ENCODE peak calls at places on chromosomes 11 and 22, in seven cellular contexts. W is sigmoid colon, E is IMR-90, I is NB4, G is A549, T is GM12891, J is uterus. P is an unnamed sample.

GRCh38 chr11:8342821-8343681 is 79.4 kb upstream of the LMO1 start:
- DNase-seq in T (no peak), E (no peak), I (no peak), J (no peak), W (no peak), G (no peak), P (no peak)

GRCh38 chr11:111408789-111409727 is 30.0 kb upstream of the POU2AF1 start:
- DNase-seq in I (peak; percentile 91), J (no peak), G (no peak), T (no peak), E (peak; percentile 63), W (no peak), P (no peak)

GRCh38 chr11:28674432-28675076 is 566.4 kb downstream of the METTL15 start:
- DNase-seq in G (no peak), J (no peak), T (no peak), I (peak; percentile 24), W (no peak), E (peak; percentile 67), P (peak; percentile 11)

GRCh38 chr22:30287626-30288413 is 1.5 kb downstream of the CASTOR1 start:
- DNase-seq in W (peak; percentile 96), J (peak; percentile 88), G (peak; percentile 76), T (peak; percentile 71), I (peak; percentile 88), E (peak; percentile 90), P (peak; percentile 91)

GRCh38 chr11:2990617-2991476 is 1.3 kb downstream of the NAP1L4 start:
- DNase-seq in W (no peak), T (no peak), G (peak; percentile 25), E (no peak), I (peak; percentile 48), J (no peak), P (peak; percentile 76)

GRCh38 chr11:69398529-69399492 is 82.7 kb upstream of the LINC01488 start:
- DNase-seq in E (peak; percentile 26), G (no peak), T (no peak), I (peak; percentile 73), J (no peak), W (peak; percentile 60), P (no peak)

GRCh38 chr11:130573767-130574166 is 125.3 kb downstream of the ADAMTS15 start:
- DNase-seq in W (no peak), J (no peak), I (no peak), G (no peak), T (no peak), E (no peak), P (no peak)

GRCh38 chr11:36361901-36362391 is 65.9 kb downstream of the PRR5L start:
- DNase-seq in I (no peak), W (no peak), G (no peak), T (no peak), J (no peak), E (peak; percentile 85), P (no peak)

GRCh38 chr11:17596310-17596669 is 49.2 kb downstream of the OTOG start:
- DNase-seq in J (no peak), E (no peak), W (no peak), I (no peak), G (no peak), T (no peak), P (no peak)

GRCh38 chr11:72726266-72727220 is 25.7 kb downstream of the ARAP1 start:
- DNase-seq in I (no peak), G (no peak), T (no peak), W (no peak), E (no peak), J (no peak), P (no peak)

GRCh38 chr11:47850337-47850736 is 2.2 kb upstream of the NUP160 start:
- DNase-seq in W (no peak), E (no peak), T (no peak), G (no peak), J (no peak), I (peak; percentile 48), P (no peak)

GRCh38 chr22:27903805-27904473 is 15.1 kb downstream of the PITPNB start:
- DNase-seq in I (no peak), T (no peak), J (no peak), E (no peak), G (no peak), W (no peak), P (peak; percentile 7)

GRCh38 chr22:38239101-38239761 is 33.6 kb downstream of the TMEM184B start:
- DNase-seq in J (no peak), G (peak; percentile 40), E (peak; percentile 98), T (no peak), I (no peak), W (no peak), P (no peak)

GRCh38 chr11:83222499-83222898 is 29.0 kb downstream of the ANKRD42 start:
- DNase-seq in T (no peak), E (peak; percentile 71), J (no peak), I (no peak), W (no peak), G (no peak), P (no peak)

GRCh38 chr11:129528296-129528695 is 152.6 kb downstream of the BARX2 start:
- DNase-seq in I (no peak), G (no peak), J (no peak), W (no peak), E (no peak), T (no peak), P (no peak)

GRCh38 chr11:776459-777287 is 614 bp downstream of the GATD1 start:
- DNase-seq in G (peak; percentile 47), I (peak; percentile 68), T (peak; percentile 77), W (peak; percentile 70), E (no peak), J (peak; percentile 41), P (peak; percentile 74)

GRCh38 chr11:113615098-113615497 is 91.0 kb downstream of the TMPRSS5 start:
- DNase-seq in W (no peak), E (no peak), G (no peak), J (no peak), T (no peak), I (no peak), P (no peak)

GRCh38 chr22:25626146-25626992 is 61.9 kb downstream of the GRK3 start:
- DNase-seq in E (no peak), W (no peak), T (no peak), I (no peak), J (no peak), G (no peak), P (no peak)

GRCh38 chr22:29442976-29443375 is 4.6 kb downstream of the RFPL1 start:
- DNase-seq in I (no peak), T (no peak), W (no peak), G (no peak), J (no peak), E (no peak), P (no peak)

GRCh38 chr22:29623553-29624169 is 20.2 kb downstream of the NF2 start:
- DNase-seq in J (no peak), W (no peak), T (no peak), I (no peak), E (no peak), G (no peak), P (no peak)

GRCh38 chr22:20781272-20781990 is 7.5 kb downstream of the SERPIND1 start:
- DNase-seq in G (no peak), J (no peak), T (no peak), I (peak; percentile 26), W (no peak), E (peak; percentile 21), P (peak; percentile 27)

GRCh38 chr11:47433991-47434786 is 8.0 kb upstream of the PSMC3 start:
- DNase-seq in E (peak; percentile 70), W (peak; percentile 67), J (peak; percentile 39), T (no peak), I (no peak), G (no peak), P (no peak)

DNA sequence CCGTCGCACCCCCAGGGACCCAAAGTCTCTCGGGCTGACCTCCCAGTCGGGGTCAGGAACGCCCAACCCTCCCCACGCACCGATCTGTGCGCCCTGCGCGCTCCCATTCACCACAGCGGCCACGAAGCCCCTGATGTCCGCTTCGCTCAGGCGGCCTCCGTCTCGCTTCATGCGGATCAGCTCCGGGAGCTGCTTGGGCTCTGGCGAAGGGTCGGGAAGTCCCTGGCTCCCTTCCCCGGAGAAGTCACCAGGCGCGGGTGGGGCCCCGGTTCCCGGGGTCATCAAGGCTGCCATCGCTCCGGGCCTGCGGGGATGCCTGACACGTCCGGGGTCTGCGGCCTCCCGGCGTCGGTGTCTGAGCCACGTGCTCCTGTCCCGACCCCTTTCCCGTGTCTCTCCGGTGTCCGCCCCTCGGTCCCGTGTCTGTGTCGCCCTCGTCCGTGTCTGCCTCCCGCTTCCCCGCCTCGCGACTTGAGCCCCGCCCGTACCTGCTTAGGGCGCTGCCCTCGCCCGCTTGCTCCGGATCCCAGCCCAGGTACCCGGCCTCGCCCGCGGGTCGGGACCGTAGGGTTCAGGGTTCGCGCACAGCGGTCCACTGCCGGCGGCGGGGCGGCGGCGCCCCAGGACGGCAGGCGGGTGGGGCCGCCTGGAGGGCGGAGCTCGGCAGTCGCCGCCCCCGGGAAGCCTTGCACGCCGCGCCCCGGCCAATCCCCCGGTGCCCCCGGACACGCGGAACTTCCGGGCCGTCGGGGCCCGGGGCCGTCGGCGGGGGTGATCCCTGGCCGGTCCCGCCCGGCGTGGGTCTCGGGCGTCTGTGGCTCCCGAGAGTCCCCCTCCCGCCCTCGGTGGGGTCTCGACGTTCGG is at the start of gene TYMP:
- DNase-seq in I (no peak), E (no peak), T (peak; percentile 65), W (peak; percentile 86), G (peak; percentile 45), J (peak; percentile 51), P (peak; percentile 72)
- TF ChIP-seq POLR2A in I (no peak), E (no peak), T (no peak), W (no peak), G (no peak), J (peak; percentile 35), P (peak; percentile 39)

GRCh38 chr11:61531033-61531432 is 22.5 kb downstream of the LRRC10B start:
- DNase-seq in I (no peak), J (no peak), T (no peak), G (no peak), W (no peak), E (no peak), P (no peak)
- TF ChIP-seq POLR2A in I (no peak), J (no peak), T (no peak), G (no peak), W (no peak), E (no peak), P (no peak)

GRCh38 chr22:23878219-23878618 is 16.0 kb upstream of the MIF start:
- DNase-seq in E (no peak), G (no peak), J (no peak), I (no peak), T (no peak), W (no peak), P (no peak)
- TF ChIP-seq POLR2A in E (no peak), G (no peak), J (no peak), I (no peak), T (no peak), W (no peak), P (no peak)

DNA sequence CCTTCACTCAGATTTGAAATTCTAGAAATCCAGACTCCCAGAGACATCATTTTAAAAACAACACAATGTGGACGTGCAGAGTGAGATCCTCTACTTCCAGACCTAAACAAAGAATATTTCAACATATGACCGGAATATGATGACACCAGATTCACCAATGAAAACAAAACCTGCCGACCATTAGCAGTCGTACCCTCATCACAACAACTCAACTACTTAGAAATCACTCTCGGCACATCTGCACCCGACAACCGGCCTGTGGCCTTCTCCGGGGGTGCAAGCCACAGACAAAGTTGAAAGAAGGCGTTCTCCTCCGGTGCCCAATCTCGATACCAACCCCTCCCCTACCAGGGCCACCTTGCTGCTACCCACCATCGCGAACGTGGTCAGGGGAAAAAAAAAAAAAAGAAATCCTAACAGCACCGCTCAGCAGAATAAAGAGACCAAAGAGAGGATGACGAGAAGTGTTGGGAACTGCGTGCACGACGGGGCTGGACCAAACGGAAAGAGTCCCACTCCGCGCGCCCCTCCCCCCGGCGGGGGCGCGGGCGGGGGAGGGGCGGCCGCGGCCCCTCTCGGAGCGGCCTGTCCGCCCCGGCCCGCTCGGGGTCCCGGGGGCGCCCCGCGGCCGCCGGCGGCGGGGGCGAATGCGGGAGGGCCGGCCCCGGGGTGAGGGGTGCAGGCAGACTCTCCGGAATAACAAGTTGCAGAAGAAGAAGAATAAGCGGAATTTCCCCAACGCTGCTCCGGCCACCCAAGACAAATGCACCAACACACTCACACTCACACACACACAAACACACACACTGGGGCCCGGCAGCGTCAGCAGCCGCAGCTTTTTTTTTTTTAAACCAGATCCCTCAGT is 1.7 kb downstream of the PHF21A start:
- DNase-seq in I (peak; percentile 89), T (no peak), J (peak; percentile 51), W (peak; percentile 73), E (peak; percentile 74), G (no peak), P (peak; percentile 71)
- TF ChIP-seq POLR2A in I (peak; percentile 28), T (no peak), J (no peak), W (no peak), E (peak; percentile 25), G (no peak), P (peak; percentile 17)

P was measured in erythroblast.